ENCODE peak calls at places on chromosome 1, in six cellular contexts. One of them, this sample, is unnamed.

GRCh38 chr1:120954736-120955135 is 65.2 kb downstream of the PPIAL4A start:
- DNase-seq in WTC11: no peak
- DNase-seq in nephron progenitor cell: no peak
- DNase-seq in A549: no peak
- DNase-seq in Caco-2: no peak
- DNase-seq in neural crest cell: no peak
- DNase-seq in this sample: no peak

GRCh38 chr1:244155661-244156060 is 104.6 kb downstream of the ZBTB18 start:
- DNase-seq in A549: no peak
- DNase-seq in neural crest cell: no peak
- DNase-seq in Caco-2: no peak
- DNase-seq in nephron progenitor cell: no peak
- DNase-seq in WTC11: no peak
- DNase-seq in this sample: no peak

GRCh38 chr1:165344198-165344597 is 12.3 kb downstream of the LMX1A start:
- DNase-seq in A549: no peak
- DNase-seq in WTC11: no peak
- DNase-seq in nephron progenitor cell: no peak
- DNase-seq in Caco-2: no peak
- DNase-seq in neural crest cell: no peak
- DNase-seq in this sample: no peak

GRCh38 chr1:149844096-149844495 is 55.3 kb upstream of the BOLA1 start:
- DNase-seq in WTC11: no peak
- DNase-seq in neural crest cell: no peak
- DNase-seq in nephron progenitor cell: no peak
- DNase-seq in A549: peak
- DNase-seq in Caco-2: no peak
- DNase-seq in this sample: no peak

GRCh38 chr1:92563457-92564216 is 76.9 kb upstream of the GFI1 start:
- DNase-seq in WTC11: no peak
- DNase-seq in Caco-2: no peak
- DNase-seq in neural crest cell: no peak
- DNase-seq in A549: no peak
- DNase-seq in nephron progenitor cell: no peak
- DNase-seq in this sample: no peak

GRCh38 chr1:8006037-8006963 is 19.8 kb downstream of the ERRFI1 start:
- DNase-seq in nephron progenitor cell: no peak
- DNase-seq in WTC11: no peak
- DNase-seq in Caco-2: no peak
- DNase-seq in A549: no peak
- DNase-seq in neural crest cell: no peak
- DNase-seq in this sample: no peak

GRCh38 chr1:18089488-18089887 is 18.1 kb upstream of the IGSF21 start:
- DNase-seq in Caco-2: no peak
- DNase-seq in nephron progenitor cell: no peak
- DNase-seq in A549: no peak
- DNase-seq in neural crest cell: no peak
- DNase-seq in WTC11: no peak
- DNase-seq in this sample: no peak

GRCh38 chr1:223700942-223701637 is 11.2 kb upstream of the CAPN2 start:
- DNase-seq in A549: peak
- DNase-seq in WTC11: no peak
- DNase-seq in nephron progenitor cell: peak
- DNase-seq in Caco-2: peak
- DNase-seq in neural crest cell: peak
- DNase-seq in this sample: no peak

GRCh38 chr1:168408531-168409242 is 128.0 kb downstream of the TBX19 start:
- DNase-seq in neural crest cell: no peak
- DNase-seq in nephron progenitor cell: no peak
- DNase-seq in Caco-2: peak
- DNase-seq in A549: peak
- DNase-seq in WTC11: no peak
- DNase-seq in this sample: no peak

GRCh38 chr1:37845049-37845646 is 14.2 kb downstream of the MTF1 start:
- DNase-seq in nephron progenitor cell: no peak
- DNase-seq in neural crest cell: no peak
- DNase-seq in Caco-2: no peak
- DNase-seq in A549: no peak
- DNase-seq in WTC11: no peak
- DNase-seq in this sample: no peak

GRCh38 chr1:1100296-1100695 is 15.6 kb downstream of the C1orf159 start:
- DNase-seq in nephron progenitor cell: no peak
- DNase-seq in neural crest cell: no peak
- DNase-seq in Caco-2: no peak
- DNase-seq in A549: no peak
- DNase-seq in WTC11: no peak
- DNase-seq in this sample: no peak

GRCh38 chr1:206470692-206471414 is 577 bp downstream of the IKBKE start:
- DNase-seq in WTC11: peak
- DNase-seq in nephron progenitor cell: peak
- DNase-seq in Caco-2: no peak
- DNase-seq in neural crest cell: no peak
- DNase-seq in A549: peak
- DNase-seq in this sample: peak

GRCh38 chr1:119987112-119987511 is 82.3 kb downstream of the NOTCH2 start:
- DNase-seq in nephron progenitor cell: no peak
- DNase-seq in A549: peak
- DNase-seq in WTC11: no peak
- DNase-seq in neural crest cell: no peak
- DNase-seq in Caco-2: no peak
- DNase-seq in this sample: no peak

GRCh38 chr1:3525551-3526482 is 71.4 kb downstream of the ARHGEF16 start:
- DNase-seq in nephron progenitor cell: no peak
- DNase-seq in neural crest cell: no peak
- DNase-seq in Caco-2: no peak
- DNase-seq in WTC11: no peak
- DNase-seq in A549: no peak
- DNase-seq in this sample: no peak

GRCh38 chr1:76713535-76713934 is 153.7 kb upstream of the ST6GALNAC5 start:
- DNase-seq in WTC11: no peak
- DNase-seq in nephron progenitor cell: no peak
- DNase-seq in Caco-2: no peak
- DNase-seq in A549: no peak
- DNase-seq in neural crest cell: no peak
- DNase-seq in this sample: no peak

GRCh38 chr1:182062223-182062622 is 711 bp upstream of the ZNF648 start:
- DNase-seq in A549: no peak
- DNase-seq in WTC11: no peak
- DNase-seq in neural crest cell: no peak
- DNase-seq in nephron progenitor cell: no peak
- DNase-seq in Caco-2: no peak
- DNase-seq in this sample: no peak

GRCh38 chr1:23126801-23127200 is 41.9 kb downstream of the LUZP1 start:
- DNase-seq in nephron progenitor cell: no peak
- DNase-seq in A549: no peak
- DNase-seq in WTC11: no peak
- DNase-seq in Caco-2: no peak
- DNase-seq in neural crest cell: no peak
- DNase-seq in this sample: no peak

GRCh38 chr1:109719337-109719837 is 7.3 kb downstream of the GSTM5 start:
- DNase-seq in Caco-2: no peak
- DNase-seq in neural crest cell: no peak
- DNase-seq in nephron progenitor cell: no peak
- DNase-seq in WTC11: no peak
- DNase-seq in A549: no peak
- DNase-seq in this sample: no peak

GRCh38 chr1:62269439-62269838 is 49.8 kb downstream of the KANK4 start:
- DNase-seq in Caco-2: no peak
- DNase-seq in WTC11: no peak
- DNase-seq in A549: no peak
- DNase-seq in neural crest cell: no peak
- DNase-seq in nephron progenitor cell: no peak
- DNase-seq in this sample: no peak

GRCh38 chr1:62273953-62274352 is 45.3 kb downstream of the KANK4 start:
- DNase-seq in Caco-2: no peak
- DNase-seq in nephron progenitor cell: no peak
- DNase-seq in WTC11: no peak
- DNase-seq in A549: no peak
- DNase-seq in neural crest cell: no peak
- DNase-seq in this sample: no peak

GRCh38 chr1:62274496-62274895 is 44.7 kb downstream of the KANK4 start:
- DNase-seq in nephron progenitor cell: no peak
- DNase-seq in Caco-2: no peak
- DNase-seq in WTC11: no peak
- DNase-seq in A549: no peak
- DNase-seq in neural crest cell: no peak
- DNase-seq in this sample: no peak

GRCh38 chr1:62271137-62271536 is 48.1 kb downstream of the KANK4 start:
- DNase-seq in Caco-2: no peak
- DNase-seq in nephron progenitor cell: no peak
- DNase-seq in neural crest cell: no peak
- DNase-seq in A549: no peak
- DNase-seq in WTC11: no peak
- DNase-seq in this sample: no peak

DNA sequence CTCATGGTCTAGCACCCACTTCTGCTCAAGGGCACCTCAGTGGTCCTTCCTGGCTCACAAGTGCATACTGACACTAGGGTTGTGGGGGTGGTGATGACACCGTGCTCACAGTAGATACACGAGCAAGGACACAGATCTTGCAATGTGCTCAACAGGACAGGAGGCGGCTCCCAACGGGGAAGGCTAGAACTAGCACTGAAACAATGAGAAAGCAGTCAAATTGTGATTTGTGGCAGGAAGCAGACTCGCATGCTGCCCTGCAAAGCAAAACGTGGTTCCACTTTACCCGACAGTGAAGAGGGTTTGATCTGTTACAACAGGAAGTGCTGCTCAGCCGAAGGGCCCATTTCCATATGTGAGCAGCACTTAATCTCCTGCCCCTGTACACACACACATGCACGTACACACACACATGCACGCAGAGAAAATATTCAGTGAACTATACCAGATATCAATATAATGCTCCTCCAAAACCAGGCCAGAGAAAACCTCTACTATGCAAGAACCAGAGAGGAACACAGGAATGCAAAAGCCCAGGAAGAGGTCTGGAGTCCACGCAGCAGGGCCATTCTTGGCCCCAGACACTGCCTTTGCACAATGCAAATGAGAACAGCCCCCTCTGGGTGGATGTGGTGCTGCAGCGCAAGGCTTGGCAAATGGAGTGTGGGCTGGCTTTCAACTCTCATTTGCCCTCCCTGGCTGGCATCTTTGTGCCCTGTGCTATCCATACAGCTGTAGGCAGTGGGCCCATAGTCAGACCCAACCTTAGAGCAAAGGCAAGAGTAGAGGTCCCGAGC is 47.1 kb downstream of the KANK4 start:
- DNase-seq in Caco-2: no peak
- DNase-seq in A549: no peak
- DNase-seq in neural crest cell: no peak
- DNase-seq in nephron progenitor cell: no peak
- DNase-seq in WTC11: no peak
- DNase-seq in this sample: peak
- TF ChIP-seq CTCF in Caco-2: no peak
- TF ChIP-seq CTCF in A549: no peak
- TF ChIP-seq CTCF in neural crest cell: peak
- TF ChIP-seq CTCF in nephron progenitor cell: peak
- TF ChIP-seq CTCF in WTC11: no peak
- TF ChIP-seq CTCF in this sample: peak

DNA sequence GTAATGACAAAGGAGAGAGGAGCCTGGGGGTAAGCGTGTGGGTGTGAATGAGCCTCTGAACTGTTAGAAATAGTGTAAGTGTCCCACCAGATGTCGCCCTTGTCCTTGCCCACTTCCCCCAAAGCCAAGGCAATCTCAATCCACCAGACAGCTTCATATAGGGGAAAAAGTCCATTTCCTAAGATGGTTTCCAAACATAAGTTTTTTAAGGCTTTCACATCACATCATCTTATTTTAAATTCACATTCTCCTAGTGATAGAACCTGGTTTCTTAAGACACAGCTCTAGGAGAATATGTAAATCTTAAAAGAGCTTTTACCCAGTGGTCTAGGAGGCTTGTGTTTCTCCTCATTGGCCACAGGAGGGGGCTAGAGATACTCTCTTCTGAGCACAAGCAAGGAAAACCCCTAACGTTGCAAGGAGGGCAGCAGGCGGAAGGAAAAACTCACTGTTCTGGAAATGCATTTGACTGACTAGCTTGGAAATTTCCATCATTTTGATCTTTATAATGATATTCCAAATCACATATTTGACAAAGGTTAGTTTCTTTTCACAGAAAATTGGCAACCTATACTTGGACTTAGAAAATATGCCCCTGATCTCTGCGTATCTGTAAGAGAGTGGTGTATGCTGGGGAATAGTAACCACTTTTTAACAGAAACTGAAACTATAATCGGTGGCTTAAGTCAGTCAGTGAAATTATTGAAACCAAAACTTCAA is 51.9 kb upstream of the LPAR3 start:
- DNase-seq in nephron progenitor cell: peak
- DNase-seq in Caco-2: peak
- DNase-seq in WTC11: peak
- DNase-seq in A549: peak
- DNase-seq in neural crest cell: peak
- DNase-seq in this sample: peak
- TF ChIP-seq CTCF in nephron progenitor cell: peak
- TF ChIP-seq CTCF in Caco-2: peak
- TF ChIP-seq CTCF in WTC11: peak
- TF ChIP-seq CTCF in A549: peak
- TF ChIP-seq CTCF in neural crest cell: peak
- TF ChIP-seq CTCF in this sample: peak

GRCh38 chr1:60461889-60462595 is 388.5 kb upstream of the C1orf87 start:
- DNase-seq in WTC11: no peak
- DNase-seq in nephron progenitor cell: no peak
- DNase-seq in A549: no peak
- DNase-seq in neural crest cell: no peak
- DNase-seq in Caco-2: no peak
- DNase-seq in this sample: no peak
- TF ChIP-seq CTCF in WTC11: no peak
- TF ChIP-seq CTCF in nephron progenitor cell: no peak
- TF ChIP-seq CTCF in A549: no peak
- TF ChIP-seq CTCF in neural crest cell: no peak
- TF ChIP-seq CTCF in Caco-2: no peak
- TF ChIP-seq CTCF in this sample: no peak

DNA sequence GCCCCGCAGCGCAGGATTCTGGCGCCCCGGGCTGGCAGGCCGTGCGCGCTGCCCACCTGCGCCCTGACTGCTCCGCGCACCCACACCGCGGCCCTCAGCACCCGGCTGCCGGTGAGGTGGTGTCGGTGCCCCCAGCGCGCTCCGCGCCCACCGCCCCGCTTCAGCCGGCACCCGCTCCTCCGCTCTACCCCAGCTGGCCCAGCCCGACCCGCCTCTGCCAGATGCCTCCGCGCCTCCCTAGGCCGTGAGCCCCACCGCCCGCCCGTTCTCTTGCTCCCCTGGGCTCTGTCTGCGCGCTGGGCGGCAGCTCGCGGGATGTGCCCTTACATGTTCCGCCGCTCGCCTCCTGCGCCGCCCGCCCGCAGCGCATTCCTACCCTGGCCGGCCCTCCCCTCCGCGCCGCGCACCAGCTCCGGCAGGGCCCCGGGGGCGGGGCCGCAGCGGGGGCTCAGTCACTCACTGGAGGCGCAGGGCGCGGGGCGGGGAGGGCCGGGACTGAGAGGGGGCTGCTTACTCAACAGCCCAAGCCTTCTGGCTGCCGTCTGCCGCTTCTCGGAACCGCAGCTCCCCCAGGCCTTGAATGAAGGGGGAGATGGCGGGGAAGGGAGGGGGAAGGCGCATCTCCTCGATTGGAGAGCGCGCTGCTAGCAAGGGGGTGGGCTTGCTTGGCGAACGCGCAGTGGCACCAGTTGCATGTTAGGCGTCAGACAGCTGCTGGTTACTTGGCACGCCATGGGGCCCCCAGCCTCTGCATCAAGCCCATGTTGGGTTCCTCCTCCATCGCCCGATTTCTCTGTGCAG is at the start of gene PHLDA3:
- DNase-seq in neural crest cell: peak
- DNase-seq in Caco-2: peak
- DNase-seq in WTC11: peak
- DNase-seq in nephron progenitor cell: peak
- DNase-seq in A549: peak
- DNase-seq in this sample: peak
- TF ChIP-seq CTCF in neural crest cell: no peak
- TF ChIP-seq CTCF in Caco-2: no peak
- TF ChIP-seq CTCF in WTC11: no peak
- TF ChIP-seq CTCF in nephron progenitor cell: no peak
- TF ChIP-seq CTCF in A549: peak
- TF ChIP-seq CTCF in this sample: no peak